ENCODE peak calls at places on chromosomes 13 and 19, in eight cellular contexts. D is GM12892, W is esophagus muscularis mucosa, F is endothelial cell of umbilical vein, X is prostate gland, V is sigmoid colon, Q is HCT116, K is upper lobe of left lung. I is an unnamed sample.

GRCh38 chr13:68982961-68983619 is 1124.5 kb upstream of the ATXN8OS start:
- DNase-seq in K (peak), W (no peak), X (no peak), D (no peak), F (no peak), Q (no peak), V (no peak), I (no peak)

GRCh38 chr19:42091300-42092266 is 15.6 kb downstream of the ZNF574 start:
- DNase-seq in D (no peak), X (no peak), W (no peak), Q (no peak), K (peak), F (peak), V (no peak), I (no peak)

GRCh38 chr13:71902676-71903075 is 35.7 kb upstream of the DACH1 start:
- DNase-seq in W (no peak), D (no peak), Q (no peak), X (no peak), F (no peak), K (no peak), V (no peak), I (no peak)

GRCh38 chr13:112728375-112729126 is 38.7 kb downstream of the ATP11A start:
- DNase-seq in W (no peak), Q (no peak), K (peak), V (peak), F (no peak), D (no peak), X (no peak), I (no peak)

GRCh38 chr13:112905990-112906641 is 62.9 kb upstream of the MCF2L start:
- DNase-seq in F (no peak), D (no peak), K (no peak), Q (no peak), W (no peak), X (peak), V (no peak), I (no peak)

GRCh38 chr13:32829676-32830091 is 186.5 kb upstream of the KL start:
- DNase-seq in V (no peak), Q (peak), X (no peak), K (no peak), F (no peak), W (peak), D (no peak), I (no peak)

GRCh38 chr19:46081928-46082727 is 41.3 kb upstream of the IGFL4 start:
- DNase-seq in F (peak), V (no peak), K (no peak), X (peak), D (peak), Q (peak), W (no peak), I (peak)

GRCh38 chr13:98332222-98332621 is 155.2 kb upstream of the RNF113B start:
- DNase-seq in X (no peak), W (no peak), Q (no peak), F (no peak), V (no peak), K (no peak), D (no peak), I (no peak)

GRCh38 chr19:36572593-36573019 is 486 bp downstream of the ZNF529 start:
- DNase-seq in Q (no peak), K (no peak), F (no peak), X (no peak), D (no peak), W (no peak), V (no peak), I (no peak)

GRCh38 chr19:2426661-2427322 is 594 bp downstream of the TIMM13 start:
- DNase-seq in V (peak), W (no peak), K (peak), F (no peak), X (no peak), Q (peak), D (peak), I (peak)

GRCh38 chr19:13953021-13953531 is 767 bp downstream of the DCAF15 start:
- DNase-seq in K (no peak), Q (no peak), X (peak), W (no peak), D (no peak), F (peak), V (peak), I (no peak)

GRCh38 chr13:77620138-77620537 is 77.3 kb upstream of the SLAIN1 start:
- DNase-seq in W (no peak), D (no peak), Q (no peak), V (no peak), K (no peak), X (no peak), F (no peak), I (no peak)
- TF ChIP-seq POLR2AphosphoS5 in W (no peak), D (no peak), Q (no peak), V (no peak), K (no peak), X (no peak), F (no peak), I (no peak)

GRCh38 chr13:42720116-42720857 is 61.1 kb upstream of the FAM216B start:
- DNase-seq in D (no peak), V (peak), W (no peak), F (peak), X (no peak), Q (peak), K (no peak), I (no peak)
- TF ChIP-seq POLR2AphosphoS5 in D (no peak), V (peak), W (no peak), F (no peak), X (no peak), Q (peak), K (no peak), I (no peak)

GRCh38 chr19:33054623-33055022 is 10.1 kb downstream of the RHPN2 start:
- DNase-seq in F (no peak), D (no peak), K (no peak), Q (peak), V (no peak), X (peak), W (no peak), I (no peak)
- TF ChIP-seq POLR2AphosphoS5 in F (no peak), D (no peak), K (no peak), Q (peak), V (no peak), X (peak), W (no peak), I (no peak)

GRCh38 chr19:48795055-48795854 is 15.6 kb downstream of the BCAT2 start:
- DNase-seq in F (peak), W (peak), K (peak), V (peak), Q (peak), D (peak), X (peak), I (peak)
- TF ChIP-seq POLR2AphosphoS5 in F (peak), W (peak), K (no peak), V (peak), Q (peak), D (peak), X (peak), I (no peak)

DNA sequence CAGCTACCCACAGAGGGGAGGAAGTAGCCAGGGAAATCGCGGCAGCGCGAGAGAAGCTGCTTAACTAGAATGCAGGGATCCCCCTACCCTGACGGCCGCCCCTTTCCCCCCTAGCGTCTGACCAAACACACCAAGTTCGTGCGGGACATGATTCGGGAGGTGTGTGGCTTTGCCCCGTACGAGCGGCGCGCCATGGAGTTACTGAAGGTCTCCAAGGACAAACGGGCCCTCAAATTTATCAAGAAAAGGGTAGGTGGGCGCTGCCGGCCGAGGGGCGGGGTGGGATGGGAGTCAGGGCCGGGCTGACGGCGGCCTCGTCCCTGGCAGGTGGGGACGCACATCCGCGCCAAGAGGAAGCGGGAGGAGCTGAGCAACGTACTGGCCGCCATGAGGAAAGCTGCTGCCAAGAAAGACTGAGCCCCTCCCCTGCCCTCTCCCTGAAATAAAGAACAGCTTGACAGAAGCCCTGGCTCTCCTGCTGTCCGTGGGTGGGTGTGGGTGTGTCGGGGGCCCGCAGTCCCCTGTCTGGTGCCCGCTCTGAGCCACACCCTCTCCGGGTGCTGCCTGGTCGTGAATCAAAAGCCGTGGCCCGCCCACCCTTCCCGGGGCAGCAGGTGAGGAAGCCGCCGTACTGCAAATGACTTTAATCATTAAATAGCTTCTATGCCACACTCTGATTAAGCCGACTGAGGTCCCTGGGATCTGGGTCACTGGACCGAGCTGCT is 1.3 kb downstream of the RPL36 start:
- DNase-seq in X (peak), D (no peak), K (peak), Q (no peak), W (no peak), V (peak), F (peak), I (no peak)
- TF ChIP-seq POLR2AphosphoS5 in X (peak), D (no peak), K (peak), Q (peak), W (peak), V (peak), F (no peak), I (peak)

GRCh38 chr13:21152251-21152899 is 24.0 kb downstream of the SKA3 start:
- DNase-seq in X (no peak), D (no peak), F (no peak), K (no peak), W (no peak), Q (no peak), V (no peak), I (no peak)
- TF ChIP-seq POLR2AphosphoS5 in X (no peak), D (no peak), F (no peak), K (no peak), W (no peak), Q (no peak), V (no peak), I (no peak)